ENCODE peak calls at places on chromosome 11, in seven cellular contexts. O is heart left ventricle; U is effector memory CD4-positive, alpha-beta T cell; S is right cardiac atrium; W is IMR-90; N is sigmoid colon; M is left ventricle myocardium inferior. H is an unnamed sample.

GRCh38 chr11:93606314-93606713 is 55.2 kb upstream of the CEP295 start:
- DNase-seq in S (no peak), W (no peak), N (no peak), M (no peak), U (no peak), O (no peak), H (no peak)

GRCh38 chr11:96242971-96243647 is 99.9 kb downstream of the MAML2 start:
- DNase-seq in O (peak), M (peak), S (peak), W (peak), N (peak), U (peak), H (peak)

GRCh38 chr11:81700061-81700460 is 1033.6 kb downstream of the FAM181B start:
- DNase-seq in S (no peak), U (no peak), N (no peak), M (no peak), W (no peak), O (no peak), H (no peak)

GRCh38 chr11:94139421-94139820 is 10.8 kb downstream of the PANX1 start:
- DNase-seq in U (no peak), O (no peak), M (no peak), S (no peak), N (no peak), W (no peak), H (no peak)

GRCh38 chr11:33835143-33835878 is 56.6 kb downstream of the LMO2 start:
- DNase-seq in N (no peak), W (peak), O (no peak), S (no peak), M (no peak), U (no peak), H (no peak)

GRCh38 chr11:2257023-2257700 is 13.2 kb downstream of the ASCL2 start:
- DNase-seq in W (no peak), U (no peak), S (no peak), O (peak), M (no peak), N (no peak), H (no peak)

GRCh38 chr11:36057372-36058045 is 113.6 kb downstream of the LDLRAD3 start:
- DNase-seq in O (no peak), N (peak), M (no peak), U (no peak), W (no peak), S (peak), H (peak)

GRCh38 chr11:132590986-132591385 is 941.3 kb downstream of the OPCML start:
- DNase-seq in O (no peak), W (no peak), S (no peak), N (no peak), U (no peak), M (no peak), H (no peak)

GRCh38 chr11:60504219-60504618 is 11.0 kb upstream of the MS4A13 start:
- DNase-seq in U (no peak), S (no peak), M (no peak), O (no peak), N (no peak), W (no peak), H (no peak)

GRCh38 chr11:102085864-102086551 is 24.2 kb upstream of the YAP1 start:
- DNase-seq in N (no peak), O (no peak), U (no peak), S (no peak), W (peak), M (no peak), H (no peak)

GRCh38 chr11:117934526-117935307 is 5.5 kb upstream of the TMPRSS13 start:
- DNase-seq in W (no peak), M (no peak), S (no peak), N (peak), U (no peak), O (no peak), H (no peak)

GRCh38 chr11:3193373-3194015 is 25.1 kb downstream of the MRGPRG start:
- DNase-seq in M (no peak), N (peak), U (no peak), S (no peak), W (no peak), O (no peak), H (no peak)

GRCh38 chr11:63610604-63611394 is 3.4 kb downstream of the PLAAT3 start:
- DNase-seq in M (no peak), U (no peak), N (peak), S (no peak), W (no peak), O (no peak), H (peak)

GRCh38 chr11:117738246-117738957 is 58.6 kb downstream of the DSCAML1 start:
- DNase-seq in N (no peak), U (no peak), S (no peak), M (no peak), O (no peak), W (peak), H (no peak)

GRCh38 chr11:60984616-60985015 is 13.1 kb downstream of the CD6 start:
- DNase-seq in W (no peak), M (no peak), U (no peak), S (no peak), N (no peak), O (no peak), H (no peak)

GRCh38 chr11:100687032-100687629 is at the start of gene ARHGAP42:
- DNase-seq in O (peak), U (no peak), M (peak), W (peak), N (peak), S (peak), H (peak)

GRCh38 chr11:123354371-123354770 is 75.7 kb upstream of the GRAMD1B start:
- DNase-seq in O (no peak), U (no peak), M (no peak), S (no peak), W (no peak), N (no peak), H (no peak)

GRCh38 chr11:117717485-117718314 is 79.3 kb downstream of the DSCAML1 start:
- DNase-seq in S (peak), U (no peak), O (peak), N (peak), M (peak), W (no peak), H (no peak)

GRCh38 chr11:91978747-91979146 is 245.9 kb upstream of the FAT3 start:
- DNase-seq in S (no peak), W (no peak), O (no peak), U (no peak), N (no peak), M (no peak), H (no peak)

GRCh38 chr11:3892156-3892555 is 36.7 kb downstream of the STIM1 start:
- DNase-seq in U (no peak), N (no peak), O (no peak), M (no peak), W (no peak), S (no peak), H (no peak)

GRCh38 chr11:12767022-12767421 is 92.8 kb downstream of the TEAD1 start:
- DNase-seq in U (no peak), M (no peak), S (no peak), N (no peak), O (no peak), W (no peak), H (no peak)

GRCh38 chr11:11969380-11970215 is 38.8 kb downstream of the DKK3 start:
- DNase-seq in M (peak), U (no peak), W (no peak), N (peak), S (peak), O (peak), H (no peak)

GRCh38 chr11:3159296-3160190 is 5.6 kb downstream of the OSBPL5 start:
- DNase-seq in U (no peak), S (peak), M (peak), N (peak), W (no peak), O (peak), H (peak)

GRCh38 chr11:117735350-117735977 is 61.6 kb downstream of the DSCAML1 start:
- DNase-seq in S (no peak), U (no peak), M (no peak), W (no peak), O (no peak), N (no peak), H (no peak)

GRCh38 chr11:68780829-68781228 is 29.5 kb upstream of the TESMIN start:
- DNase-seq in S (peak), M (peak), U (no peak), O (peak), W (no peak), N (no peak), H (no peak)

GRCh38 chr11:64691543-64691942 is 31.5 kb downstream of the NRXN2 start:
- DNase-seq in U (no peak), W (no peak), M (no peak), S (no peak), N (no peak), O (no peak), H (no peak)

GRCh38 chr11:125943661-125944349 is 2.0 kb upstream of the VSIG10L2 start:
- DNase-seq in W (no peak), S (no peak), N (no peak), O (no peak), M (no peak), U (no peak), H (no peak)

GRCh38 chr11:116960916-116961315 is 123.5 kb upstream of the APOA1 start:
- DNase-seq in W (peak), N (no peak), S (no peak), O (no peak), U (no peak), M (no peak), H (no peak)

GRCh38 chr11:42161886-42162285 is 702.4 kb upstream of the LRRC4C start:
- DNase-seq in U (no peak), M (no peak), S (no peak), W (no peak), O (no peak), N (no peak), H (no peak)

GRCh38 chr11:26227311-26227710 is 104.6 kb upstream of the ANO3 start:
- DNase-seq in O (no peak), W (peak), M (no peak), S (no peak), U (no peak), N (no peak), H (no peak)

GRCh38 chr11:117814766-117815261 is 9.7 kb downstream of the FXYD2 start:
- DNase-seq in M (peak), O (peak), U (peak), W (no peak), N (peak), S (peak), H (no peak)

GRCh38 chr11:119307219-119307618 is 9.7 kb downstream of the MCAM start:
- DNase-seq in N (no peak), O (no peak), W (no peak), M (no peak), S (no peak), U (no peak), H (no peak)

GRCh38 chr11:100681064-100681502 is 6.0 kb upstream of the ARHGAP42 start:
- DNase-seq in W (peak), N (peak), U (no peak), M (peak), S (peak), O (peak), H (no peak)

GRCh38 chr11:93123351-93123898 is 74.4 kb downstream of the SLC36A4 start:
- DNase-seq in M (peak), O (no peak), N (no peak), W (peak), S (peak), U (no peak), H (no peak)

GRCh38 chr11:30454108-30454507 is 131.2 kb downstream of the ARL14EP start:
- DNase-seq in M (no peak), S (no peak), O (no peak), U (no peak), W (no peak), N (no peak), H (no peak)

GRCh38 chr11:44595964-44596381 is 30.5 kb downstream of the CD82 start:
- DNase-seq in U (no peak), M (peak), O (peak), N (peak), W (no peak), S (peak), H (peak)

GRCh38 chr11:114036156-114036811 is 23.2 kb upstream of the ZBTB16 start:
- DNase-seq in S (peak), O (peak), W (peak), M (peak), U (peak), N (peak), H (peak)
- H3K27ac ChIP-seq in S (peak), O (peak), W (no peak), M (peak), U (no peak), N (peak), H (peak)

GRCh38 chr11:843086-843704 is 543 bp downstream of the TSPAN4 start:
- DNase-seq in S (no peak), M (no peak), W (no peak), O (no peak), U (no peak), N (no peak), H (no peak)

GRCh38 chr11:844693-845644 is 2.3 kb downstream of the TSPAN4 start:
- DNase-seq in W (peak), N (peak), O (peak), M (peak), S (peak), U (no peak), H (peak)

GRCh38 chr11:842370-843002 is at the start of the genes POLR2L and TSPAN4:
- DNase-seq in S (peak), M (peak), N (peak), O (peak), W (peak), U (peak), H (peak)

GRCh38 chr11:845872-846271 is 3.2 kb downstream of the TSPAN4 start:
- DNase-seq in S (no peak), U (no peak), N (no peak), O (no peak), W (no peak), M (no peak), H (no peak)

DNA sequence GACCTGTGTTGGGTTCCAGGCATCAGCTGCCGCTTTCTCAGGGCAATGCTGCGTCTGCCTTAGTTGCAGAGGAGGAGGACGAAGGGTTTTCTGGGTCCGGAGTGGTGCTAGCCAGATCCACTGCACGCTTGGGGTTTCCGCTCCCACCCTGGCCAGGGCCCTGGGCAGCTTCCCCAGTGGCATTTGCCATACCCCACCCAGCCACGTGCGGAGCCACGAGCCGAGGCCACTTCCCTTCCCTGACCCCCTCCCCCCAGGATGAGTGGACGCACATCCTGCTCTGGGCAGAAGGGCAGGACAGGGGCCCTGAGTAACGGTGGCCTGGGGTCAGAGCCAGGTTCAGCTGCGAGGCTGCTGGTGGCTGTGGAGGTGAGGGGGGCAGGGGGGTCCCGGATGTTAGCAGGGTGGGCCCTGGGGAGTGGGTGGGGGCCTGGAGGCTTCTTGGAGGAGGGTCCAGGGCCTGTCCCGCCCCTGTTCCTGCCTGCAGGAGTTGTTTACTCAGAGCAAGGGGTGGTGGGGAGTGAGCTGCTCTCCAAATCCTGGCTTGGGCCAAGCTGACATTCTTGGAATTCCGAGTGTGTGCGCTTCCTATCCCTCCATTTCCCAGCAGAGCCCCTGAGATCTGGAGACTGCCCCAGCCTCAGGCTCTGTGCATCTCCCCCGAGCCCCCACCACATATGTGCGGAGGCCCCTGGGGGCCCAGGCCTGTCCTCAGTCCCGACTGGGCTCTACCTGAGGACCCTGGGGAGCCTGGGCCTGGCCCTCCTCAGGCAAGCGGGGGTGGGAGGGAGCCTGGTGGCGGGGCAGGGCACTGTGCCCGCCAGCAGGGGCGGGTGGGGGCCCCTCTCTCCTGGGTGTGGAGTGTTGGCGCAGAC is 1.4 kb downstream of the TSPAN4 start:
- DNase-seq in O (peak), W (peak), N (peak), U (no peak), M (peak), S (peak), H (peak)
- H3K27ac ChIP-seq in O (peak), W (peak), N (peak), U (no peak), M (peak), S (peak), H (peak)

GRCh38 chr11:47991266-47991830 is 11.0 kb downstream of the PTPRJ start:
- DNase-seq in S (no peak), O (no peak), U (no peak), W (no peak), N (no peak), M (no peak), H (no peak)
- H3K27ac ChIP-seq in S (peak), O (peak), U (no peak), W (no peak), N (no peak), M (peak), H (no peak)

GRCh38 chr11:10481567-10482349 is 26.7 kb downstream of the AMPD3 start:
- DNase-seq in W (peak), U (no peak), O (no peak), S (no peak), N (no peak), M (no peak), H (no peak)

GRCh38 chr11:10485646-10486045 is 30.6 kb downstream of the AMPD3 start:
- DNase-seq in S (no peak), M (no peak), N (no peak), U (no peak), O (no peak), W (no peak), H (no peak)

GRCh38 chr11:10483174-10483573 is 28.1 kb downstream of the AMPD3 start:
- DNase-seq in U (no peak), O (no peak), W (no peak), M (no peak), N (no peak), S (no peak), H (no peak)

GRCh38 chr11:10484461-10485180 is 29.6 kb downstream of the AMPD3 start:
- DNase-seq in M (no peak), U (no peak), S (no peak), O (no peak), N (no peak), W (no peak), H (no peak)

GRCh38 chr11:10483584-10483983 is 28.5 kb downstream of the AMPD3 start:
- DNase-seq in O (no peak), W (no peak), N (no peak), M (no peak), S (no peak), U (no peak), H (no peak)
- H3K27ac ChIP-seq in O (no peak), W (no peak), N (no peak), M (no peak), S (no peak), U (no peak), H (no peak)

DNA sequence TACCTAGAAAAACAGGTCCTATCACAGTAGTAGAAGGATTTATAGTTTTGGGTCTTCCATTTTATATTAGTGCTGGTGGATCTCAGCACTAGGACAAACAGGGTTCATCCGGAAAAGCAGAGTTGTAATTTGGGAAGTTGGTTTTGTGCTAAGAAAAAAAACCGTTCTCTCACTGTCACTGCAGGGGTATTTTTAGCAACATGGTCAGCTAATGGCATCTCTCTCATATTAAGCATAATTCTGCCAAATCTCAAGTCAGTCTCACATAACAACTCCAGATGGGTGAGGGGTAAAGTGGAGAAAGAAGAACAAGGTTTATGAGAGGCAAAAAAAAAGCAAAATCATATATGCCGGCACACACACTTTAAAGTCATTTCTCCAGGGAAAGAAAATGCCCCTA is 51.6 kb upstream of the GDPD4 start:
- DNase-seq in M (no peak), S (no peak), N (no peak), U (no peak), O (no peak), W (no peak), H (no peak)
- H3K27ac ChIP-seq in M (no peak), S (no peak), N (peak), U (no peak), O (no peak), W (no peak), H (no peak)

GRCh38 chr11:19929655-19930054 is 217.0 kb downstream of the NAV2 start:
- DNase-seq in N (no peak), U (no peak), W (peak), M (no peak), S (no peak), O (no peak), H (no peak)
- H3K27ac ChIP-seq in N (peak), U (no peak), W (no peak), M (no peak), S (no peak), O (no peak), H (no peak)

GRCh38 chr11:46593550-46594382 is at the start of gene AMBRA1:
- DNase-seq in W (peak), N (peak), M (peak), S (peak), U (peak), O (peak), H (peak)

GRCh38 chr11:46597609-46598219 is 3.9 kb upstream of the AMBRA1 start:
- DNase-seq in N (no peak), O (no peak), M (no peak), U (no peak), W (peak), S (no peak), H (no peak)

GRCh38 chr11:46597155-46597554 is 3.3 kb upstream of the AMBRA1 start:
- DNase-seq in W (no peak), N (no peak), S (no peak), O (no peak), M (no peak), U (no peak), H (no peak)

GRCh38 chr11:46594785-46595184 is 962 bp upstream of the AMBRA1 start:
- DNase-seq in M (no peak), N (no peak), U (no peak), S (no peak), O (no peak), W (no peak), H (no peak)

GRCh38 chr11:46594383-46594718 is 528 bp upstream of the AMBRA1 start:
- DNase-seq in W (no peak), N (no peak), S (no peak), U (no peak), M (no peak), O (no peak), H (no peak)
- H3K27ac ChIP-seq in W (no peak), N (peak), S (no peak), U (peak), M (peak), O (peak), H (no peak)

DNA sequence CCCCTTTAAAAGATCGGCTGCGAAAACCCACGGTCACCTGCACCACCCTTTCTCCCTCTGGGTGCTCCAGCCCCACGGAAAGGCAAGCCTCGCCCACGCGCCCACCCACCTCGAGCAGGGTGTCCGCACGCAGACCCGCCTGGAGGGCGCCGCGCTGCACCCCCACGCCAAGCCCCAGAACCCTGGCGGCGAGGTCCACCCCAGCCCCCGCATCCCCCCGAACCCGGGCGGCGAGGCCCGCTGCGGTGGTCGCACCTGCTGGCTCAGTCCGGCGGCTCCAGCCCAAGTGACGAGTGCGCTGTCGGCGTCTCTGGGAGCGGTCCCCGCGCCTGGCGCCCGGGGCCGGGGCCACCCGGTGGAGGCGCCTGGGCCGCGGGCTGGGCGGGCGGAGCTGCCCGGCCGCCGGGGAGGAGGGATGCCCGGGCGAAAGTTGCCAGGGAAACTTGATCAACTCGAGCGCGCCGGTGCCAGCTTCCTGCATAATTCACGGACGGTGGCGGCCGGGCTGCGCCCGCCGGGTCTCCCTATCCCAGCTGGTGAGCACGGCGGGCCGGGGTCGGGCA is 1.1 kb downstream of the SHANK2 start:
- DNase-seq in M (no peak), O (no peak), N (no peak), W (no peak), S (no peak), U (no peak), H (no peak)
- H3K27ac ChIP-seq in M (no peak), O (no peak), N (no peak), W (peak), S (no peak), U (no peak), H (no peak)